ENCODE peak calls at places on chromosome 10, in four cellular contexts. T is NCI-H2171, R is hepatocyte, O is choroid plexus epithelial cell. F is an unnamed sample.

GRCh38 chr10:22649390-22649841 is 65.0 kb downstream of the PIP4K2A start:
- DNase-seq in R (no peak), T (no peak), O (no peak), F (no peak)

GRCh38 chr10:126012485-126012884 is 116.1 kb downstream of the FANK1 start:
- DNase-seq in T (no peak), O (peak), R (no peak), F (peak)

GRCh38 chr10:93268021-93268420 is 194.3 kb downstream of the CYP26A1 start:
- DNase-seq in R (no peak), T (no peak), O (no peak), F (no peak)

GRCh38 chr10:17859492-17860156 is 50.5 kb downstream of the MRC1 start:
- DNase-seq in T (no peak), O (no peak), R (no peak), F (no peak)

GRCh38 chr10:132036153-132036886 is 29.4 kb upstream of the JAKMIP3 start:
- DNase-seq in O (peak), T (no peak), R (peak), F (peak)

GRCh38 chr10:21083861-21084260 is 186.8 kb upstream of the NEBL start:
- DNase-seq in T (peak), O (no peak), R (no peak), F (no peak)

GRCh38 chr10:52677087-52677486 is 95.5 kb downstream of the MBL2 start:
- DNase-seq in R (no peak), T (no peak), O (peak), F (no peak)

GRCh38 chr10:110067960-110068770 is 60.4 kb downstream of the ADD3 start:
- DNase-seq in R (no peak), O (peak), T (no peak), F (no peak)

GRCh38 chr10:77456414-77456813 is 181.2 kb downstream of the KCNMA1 start:
- DNase-seq in T (peak), R (no peak), O (no peak), F (no peak)

GRCh38 chr10:6382081-6382480 is 179.3 kb downstream of the PFKFB3 start:
- DNase-seq in O (no peak), T (no peak), R (no peak), F (peak)

GRCh38 chr10:118114992-118115391 is 68.3 kb upstream of the RAB11FIP2 start:
- DNase-seq in O (no peak), R (no peak), T (no peak), F (no peak)

GRCh38 chr10:114821293-114821914 is at the start of gene FHIP2A:
- DNase-seq in T (peak), O (peak), R (peak), F (peak)

GRCh38 chr10:70699659-70700174 is 27.4 kb downstream of the ADAMTS14 start:
- DNase-seq in R (peak), T (no peak), O (no peak), F (no peak)

GRCh38 chr10:85612378-85612775 is 754.2 kb downstream of the GRID1 start:
- DNase-seq in T (no peak), O (no peak), R (no peak), F (no peak)

GRCh38 chr10:131503992-131504391 is 192.5 kb upstream of the TCERG1L start:
- DNase-seq in T (no peak), R (no peak), O (no peak), F (no peak)

GRCh38 chr10:31145986-31146385 is 114.3 kb upstream of the ZNF438 start:
- DNase-seq in R (no peak), T (no peak), O (no peak), F (no peak)

GRCh38 chr10:68318331-68319059 is 13.4 kb upstream of the HNRNPH3 start:
- DNase-seq in O (no peak), T (no peak), R (peak), F (no peak)

GRCh38 chr10:13503745-13504463 is 24.9 kb downstream of the BEND7 start:
- DNase-seq in T (no peak), R (peak), O (peak), F (peak)

F was measured in iris pigment epithelial cell.